ENCODE peak calls at places on chromosomes 11 and 22, in ten cellular contexts. X, G, Y, S, N, L, B, Q, Z and D are unnamed samples.

GRCh38 chr11:108871152-108871551 is 206.3 kb downstream of the DDX10 start:
- DNase-seq in X (peak), G (no peak), Y (peak), S (no peak), N (peak), L (peak), B (no peak), Q (no peak), Z (no peak), D (peak)

GRCh38 chr11:128848815-128849455 is 18.2 kb downstream of the KCNJ1 start:
- DNase-seq in X (peak), G (no peak), Y (peak), S (peak), N (peak), L (peak), B (peak), Q (no peak), Z (peak), D (peak)

GRCh38 chr22:42926768-42927167 is 69.7 kb upstream of the ARFGAP3 start:
- DNase-seq in X (no peak), G (no peak), Y (no peak), S (no peak), N (no peak), L (no peak), B (no peak), Q (no peak), Z (no peak), D (no peak)

GRCh38 chr11:2675540-2675939 is 24.3 kb downstream of the KCNQ1OT1 start:
- DNase-seq in X (no peak), G (peak), Y (no peak), S (no peak), N (no peak), L (no peak), B (peak), Q (no peak), Z (no peak), D (no peak)

GRCh38 chr11:64844330-64845124 is at the start of gene CDC42BPG:
- DNase-seq in X (peak), G (peak), Y (peak), S (peak), N (peak), L (peak), B (peak), Q (peak), Z (peak), D (peak)

GRCh38 chr11:108084811-108085210 is 36.6 kb upstream of the ACAT1 start:
- DNase-seq in X (no peak), G (no peak), Y (no peak), S (no peak), N (no peak), L (no peak), B (peak), Q (no peak), Z (no peak), D (no peak)

GRCh38 chr22:36425977-36426523 is 38.3 kb upstream of the MYH9 start:
- DNase-seq in X (peak), G (peak), Y (no peak), S (no peak), N (no peak), L (peak), B (no peak), Q (peak), Z (no peak), D (no peak)

GRCh38 chr11:130422251-130422995 is 6.0 kb downstream of the ADAMTS8 start:
- DNase-seq in X (no peak), G (no peak), Y (no peak), S (no peak), N (no peak), L (no peak), B (no peak), Q (no peak), Z (no peak), D (no peak)

GRCh38 chr11:110467556-110467955 is 37.8 kb downstream of the FDX1 start:
- DNase-seq in X (no peak), G (no peak), Y (no peak), S (no peak), N (no peak), L (no peak), B (no peak), Q (no peak), Z (no peak), D (no peak)

GRCh38 chr11:97814325-97814959 is 1206.3 kb upstream of the CNTN5 start:
- DNase-seq in X (no peak), G (no peak), Y (no peak), S (peak), N (peak), L (peak), B (no peak), Q (no peak), Z (no peak), D (no peak)

GRCh38 chr22:32600184-32600583 is 125.6 kb downstream of the FBXO7 start:
- DNase-seq in X (no peak), G (no peak), Y (no peak), S (no peak), N (no peak), L (no peak), B (no peak), Q (no peak), Z (no peak), D (no peak)

GRCh38 chr11:22920939-22921565 is 60.8 kb upstream of the CCDC179 start:
- DNase-seq in X (peak), G (no peak), Y (peak), S (peak), N (peak), L (peak), B (peak), Q (peak), Z (no peak), D (peak)

GRCh38 chr11:61704838-61705237 is 24.6 kb downstream of the DAGLA start:
- DNase-seq in X (no peak), G (no peak), Y (no peak), S (no peak), N (no peak), L (no peak), B (no peak), Q (no peak), Z (no peak), D (no peak)

GRCh38 chr11:87002918-87003317 is 34.8 kb upstream of the TMEM135 start:
- DNase-seq in X (no peak), G (no peak), Y (no peak), S (no peak), N (no peak), L (no peak), B (no peak), Q (no peak), Z (no peak), D (no peak)

GRCh38 chr11:121488145-121488544 is 35.4 kb upstream of the SORL1-AS1 start:
- DNase-seq in X (no peak), G (no peak), Y (no peak), S (no peak), N (no peak), L (no peak), B (no peak), Q (no peak), Z (no peak), D (no peak)

GRCh38 chr11:33290319-33290718 is 33.1 kb downstream of the HIPK3 start:
- DNase-seq in X (no peak), G (no peak), Y (no peak), S (no peak), N (no peak), L (no peak), B (no peak), Q (no peak), Z (no peak), D (no peak)

GRCh38 chr11:1039481-1040427 is 3.2 kb upstream of the MUC6 start:
- DNase-seq in X (no peak), G (no peak), Y (no peak), S (no peak), N (no peak), L (no peak), B (no peak), Q (no peak), Z (no peak), D (no peak)

GRCh38 chr11:100203789-100204188 is 483.3 kb upstream of the ARHGAP42 start:
- DNase-seq in X (no peak), G (no peak), Y (no peak), S (no peak), N (no peak), L (no peak), B (no peak), Q (no peak), Z (no peak), D (no peak)

GRCh38 chr11:77031599-77031998 is 2.6 kb upstream of the B3GNT6 start:
- DNase-seq in X (no peak), G (no peak), Y (no peak), S (no peak), N (no peak), L (no peak), B (no peak), Q (no peak), Z (no peak), D (no peak)

GRCh38 chr22:29703595-29704195 is 16.1 kb upstream of the CABP7 start:
- DNase-seq in X (no peak), G (no peak), Y (no peak), S (no peak), N (no peak), L (no peak), B (no peak), Q (no peak), Z (no peak), D (no peak)

GRCh38 chr22:28813772-28814518 is 13.6 kb upstream of the XBP1 start:
- DNase-seq in X (no peak), G (peak), Y (no peak), S (no peak), N (no peak), L (peak), B (no peak), Q (peak), Z (no peak), D (no peak)

GRCh38 chr11:94762208-94762607 is 5.9 kb upstream of the AMOTL1 start:
- DNase-seq in X (peak), G (no peak), Y (no peak), S (no peak), N (no peak), L (no peak), B (no peak), Q (no peak), Z (no peak), D (no peak)

GRCh38 chr11:132626446-132626845 is 905.9 kb downstream of the OPCML start:
- DNase-seq in X (no peak), G (no peak), Y (no peak), S (no peak), N (no peak), L (no peak), B (no peak), Q (no peak), Z (no peak), D (no peak)

GRCh38 chr11:69511358-69512015 is 30.0 kb downstream of the LINC01488 start:
- DNase-seq in X (no peak), G (peak), Y (no peak), S (no peak), N (peak), L (no peak), B (no peak), Q (no peak), Z (no peak), D (peak)

GRCh38 chr11:62595124-62595523 is 3.8 kb upstream of the TUT1 start:
- DNase-seq in X (no peak), G (no peak), Y (no peak), S (no peak), N (no peak), L (no peak), B (no peak), Q (no peak), Z (no peak), D (no peak)

GRCh38 chr22:42308887-42309468 is 38.5 kb upstream of the TCF20 start:
- DNase-seq in X (no peak), G (no peak), Y (no peak), S (no peak), N (no peak), L (no peak), B (no peak), Q (no peak), Z (no peak), D (no peak)

GRCh38 chr11:71977743-71978418 is 20.8 kb upstream of the IL18BP start:
- DNase-seq in X (peak), G (no peak), Y (peak), S (peak), N (peak), L (peak), B (no peak), Q (no peak), Z (no peak), D (peak)

GRCh38 chr11:61297741-61298140 is 2.6 kb upstream of the VWCE start:
- DNase-seq in X (peak), G (peak), Y (no peak), S (peak), N (peak), L (peak), B (no peak), Q (no peak), Z (no peak), D (peak)

GRCh38 chr11:96341237-96342130 is 1.5 kb downstream of the MAML2 start:
- DNase-seq in X (peak), G (peak), Y (no peak), S (peak), N (peak), L (peak), B (no peak), Q (no peak), Z (peak), D (peak)

GRCh38 chr11:7546324-7546791 is 32.6 kb downstream of the PPFIBP2 start:
- DNase-seq in X (peak), G (no peak), Y (no peak), S (no peak), N (no peak), L (no peak), B (no peak), Q (no peak), Z (no peak), D (no peak)

GRCh38 chr11:17770048-17770652 is 35.6 kb downstream of the KCNC1 start:
- DNase-seq in X (no peak), G (peak), Y (no peak), S (no peak), N (no peak), L (no peak), B (peak), Q (peak), Z (no peak), D (no peak)

GRCh38 chr11:129458756-129459535 is 83.3 kb downstream of the BARX2 start:
- DNase-seq in X (no peak), G (no peak), Y (peak), S (no peak), N (no peak), L (no peak), B (peak), Q (no peak), Z (no peak), D (no peak)

GRCh38 chr11:65040520-65041205 is 347 bp upstream of the SAC3D1 start:
- DNase-seq in X (peak), G (peak), Y (peak), S (peak), N (peak), L (peak), B (peak), Q (peak), Z (peak), D (peak)

GRCh38 chr11:126185200-126186030 is 26.0 kb downstream of the RPUSD4 start:
- DNase-seq in X (no peak), G (no peak), Y (no peak), S (no peak), N (no peak), L (no peak), B (no peak), Q (no peak), Z (no peak), D (no peak)

GRCh38 chr22:23850136-23850611 is 7.5 kb upstream of the SLC2A11 start:
- DNase-seq in X (no peak), G (peak), Y (no peak), S (no peak), N (no peak), L (no peak), B (no peak), Q (peak), Z (no peak), D (no peak)

GRCh38 chr11:115501895-115502589 is 2.2 kb downstream of the CADM1 start:
- DNase-seq in X (peak), G (no peak), Y (peak), S (no peak), N (peak), L (peak), B (no peak), Q (no peak), Z (no peak), D (no peak)

GRCh38 chr22:29225422-29226090 is 19.9 kb downstream of the EMID1 start:
- DNase-seq in X (peak), G (peak), Y (no peak), S (no peak), N (no peak), L (peak), B (no peak), Q (no peak), Z (no peak), D (peak)

GRCh38 chr11:95081412-95081811 is 8.2 kb upstream of the ENDOD1 start:
- DNase-seq in X (peak), G (peak), Y (no peak), S (no peak), N (peak), L (peak), B (no peak), Q (no peak), Z (no peak), D (no peak)

GRCh38 chr11:67287355-67288197 is 1.5 kb upstream of the ANKRD13D start:
- DNase-seq in X (no peak), G (peak), Y (no peak), S (no peak), N (no peak), L (no peak), B (no peak), Q (no peak), Z (no peak), D (no peak)